ENCODE peak calls at places on chromosomes 7 and 10, in four cellular contexts. D is HepG2, O is Panc1, F is K562. N is an unnamed sample.

GRCh38 chr7:123039269-123039668 is 43.8 kb upstream of the TAS2R16 start:
- DNase-seq in D (no peak), O (no peak), F (no peak), N (no peak)

GRCh38 chr10:6070647-6071046 is 8.5 kb upstream of the IL2RA start:
- DNase-seq in D (no peak), O (no peak), F (no peak), N (no peak)

GRCh38 chr7:157457355-157458253 is 120.8 kb downstream of the DNAJB6 start:
- DNase-seq in D (no peak), O (no peak), F (no peak), N (no peak)

GRCh38 chr7:120987683-120988590 is 574 bp upstream of the CPED1 start:
- DNase-seq in D (peak), O (peak), F (peak), N (peak)

GRCh38 chr10:63554666-63555065 is 33.5 kb downstream of the REEP3 start:
- DNase-seq in D (no peak), O (no peak), F (no peak), N (peak)

GRCh38 chr10:73876971-73877370 is 2.6 kb upstream of the CAMK2G start:
- DNase-seq in D (no peak), O (no peak), F (no peak), N (no peak)

GRCh38 chr7:138033241-138033640 is 31.4 kb upstream of the CREB3L2 start:
- DNase-seq in D (no peak), O (no peak), F (no peak), N (no peak)

GRCh38 chr7:38027884-38028455 is 107.5 kb downstream of the EPDR1 start:
- DNase-seq in D (no peak), O (no peak), F (no peak), N (no peak)

GRCh38 chr7:67631496-67631895 is 634.9 kb downstream of the TYW1 start:
- DNase-seq in D (no peak), O (no peak), F (no peak), N (no peak)

GRCh38 chr7:106504207-106504606 is 156.8 kb downstream of the CCDC71L start:
- DNase-seq in D (no peak), O (no peak), F (no peak), N (no peak)

GRCh38 chr10:5828725-5829124 is 15.5 kb upstream of the GDI2 start:
- DNase-seq in D (no peak), O (no peak), F (no peak), N (no peak)

GRCh38 chr7:27097686-27098492 is 2.1 kb upstream of the HOXA1 start:
- DNase-seq in D (no peak), O (no peak), F (no peak), N (no peak)

GRCh38 chr7:22435105-22435504 is 64.9 kb downstream of the STEAP1B start:
- DNase-seq in D (no peak), O (no peak), F (no peak), N (no peak)

GRCh38 chr10:91590904-91591791 is 41.7 kb downstream of the PPP1R3C start:
- DNase-seq in D (no peak), O (no peak), F (peak), N (no peak)

GRCh38 chr10:28396317-28396716 is 93.5 kb upstream of the MPP7 start:
- DNase-seq in D (no peak), O (no peak), F (no peak), N (no peak)

GRCh38 chr10:130403153-130403890 is 267.1 kb downstream of the GLRX3 start:
- DNase-seq in D (no peak), O (no peak), F (no peak), N (no peak)

GRCh38 chr7:24573554-24574338 is 494 bp downstream of the PALS2 start:
- DNase-seq in D (peak), O (no peak), F (peak), N (no peak)

GRCh38 chr10:133230387-133231195 is 574 bp downstream of the UTF1 start:
- DNase-seq in D (no peak), O (no peak), F (peak), N (no peak)

GRCh38 chr7:36604801-36605200 is 119.5 kb downstream of the AOAH start:
- DNase-seq in D (no peak), O (no peak), F (no peak), N (no peak)

GRCh38 chr7:139893999-139894398 is 64.9 kb downstream of the TBXAS1 start:
- DNase-seq in D (no peak), O (no peak), F (no peak), N (no peak)

GRCh38 chr7:8271960-8272359 is 10.0 kb upstream of the ICA1 start:
- DNase-seq in D (no peak), O (no peak), F (no peak), N (no peak)

GRCh38 chr7:114864278-114864677 is 57.6 kb upstream of the MDFIC start:
- DNase-seq in D (no peak), O (no peak), F (no peak), N (no peak)

GRCh38 chr7:43193905-43194304 is 81.5 kb downstream of the HECW1 start:
- DNase-seq in D (no peak), O (no peak), F (no peak), N (no peak)

GRCh38 chr10:14556285-14556956 is 218.3 kb downstream of the FAM107B start:
- DNase-seq in D (peak), O (no peak), F (peak), N (no peak)

GRCh38 chr10:80509108-80509402 is 28.6 kb upstream of the SH2D4B start:
- DNase-seq in D (no peak), O (no peak), F (no peak), N (no peak)

GRCh38 chr7:73831656-73832579 is 1.1 kb downstream of the CLDN4 start:
- DNase-seq in D (peak), O (no peak), F (no peak), N (peak)

GRCh38 chr10:29619273-29619672 is 15.5 kb downstream of the SVIL start:
- DNase-seq in D (peak), O (no peak), F (no peak), N (no peak)

GRCh38 chr10:71391701-71392100 is 5.0 kb upstream of the CDH23 start:
- DNase-seq in D (no peak), O (no peak), F (no peak), N (no peak)

GRCh38 chr10:25820496-25821415 is 113.3 kb upstream of the MYO3A start:
- DNase-seq in D (no peak), O (no peak), F (no peak), N (no peak)

GRCh38 chr10:97081621-97082235 is 104.0 kb downstream of the SLIT1 start:
- DNase-seq in D (peak), O (peak), F (peak), N (peak)

GRCh38 chr7:149872419-149873073 is 1.2 kb upstream of the ATP6V0E2 start:
- DNase-seq in D (peak), O (peak), F (peak), N (no peak)
- TF ChIP-seq TCF7L2 in D (no peak), O (no peak), F (no peak), N (no peak)

GRCh38 chr10:126022841-126023240 is 126.5 kb downstream of the FANK1 start:
- DNase-seq in D (no peak), O (no peak), F (no peak), N (no peak)

GRCh38 chr10:126016156-126016805 is 119.9 kb downstream of the FANK1 start:
- DNase-seq in D (no peak), O (no peak), F (no peak), N (no peak)

GRCh38 chr10:126016884-126017283 is 120.5 kb downstream of the FANK1 start:
- DNase-seq in D (no peak), O (no peak), F (no peak), N (no peak)

GRCh38 chr10:126017961-126018560 is 121.7 kb downstream of the FANK1 start:
- DNase-seq in D (no peak), O (no peak), F (no peak), N (no peak)

GRCh38 chr10:126021833-126022500 is 125.6 kb downstream of the FANK1 start:
- DNase-seq in D (no peak), O (no peak), F (no peak), N (no peak)
- TF ChIP-seq TCF7L2 in D (no peak), O (no peak), F (no peak), N (no peak)

DNA sequence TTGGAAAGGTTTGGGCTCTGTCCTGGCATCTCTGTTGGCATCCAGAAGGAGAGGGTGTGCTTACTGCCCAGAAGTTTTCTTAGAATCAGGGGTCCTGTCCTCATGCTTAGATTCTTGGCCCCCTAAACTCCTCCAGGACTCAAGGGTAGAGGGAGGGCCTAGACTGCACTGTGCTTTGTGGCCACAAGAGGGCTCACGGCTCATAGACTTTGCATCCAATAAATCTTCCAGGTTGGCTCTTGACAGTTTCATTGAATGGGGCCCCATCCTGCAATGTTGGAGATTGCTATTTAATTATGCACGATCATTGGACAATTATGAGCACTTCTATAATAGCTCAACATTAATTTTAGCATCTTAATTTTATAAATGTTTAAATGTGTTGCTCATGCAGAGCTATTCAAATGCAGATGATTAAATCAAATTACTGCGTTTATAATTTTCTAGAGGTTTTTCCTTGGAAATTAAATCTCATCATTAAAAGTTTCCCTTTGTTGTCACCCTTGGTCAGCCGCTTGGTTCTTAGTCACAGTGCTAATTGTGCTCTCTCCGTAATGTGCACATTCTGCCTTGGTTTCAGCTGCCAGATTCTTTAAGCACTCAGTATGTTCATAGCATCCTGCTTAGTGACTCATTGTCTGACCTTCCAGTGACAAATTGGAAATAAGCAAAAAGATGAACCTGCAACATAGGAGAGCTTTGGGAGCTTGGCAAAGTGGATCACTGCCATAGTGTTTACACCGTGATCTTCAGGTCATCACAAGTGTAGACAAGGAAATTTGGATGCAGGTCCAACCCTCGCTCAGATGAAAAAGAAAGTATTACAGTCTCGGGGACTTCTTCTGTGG is 33.5 kb upstream of the PLPP4 start:
- DNase-seq in D (peak), O (peak), F (peak), N (peak)
- TF ChIP-seq TCF7L2 in D (no peak), O (peak), F (no peak), N (no peak)

DNA sequence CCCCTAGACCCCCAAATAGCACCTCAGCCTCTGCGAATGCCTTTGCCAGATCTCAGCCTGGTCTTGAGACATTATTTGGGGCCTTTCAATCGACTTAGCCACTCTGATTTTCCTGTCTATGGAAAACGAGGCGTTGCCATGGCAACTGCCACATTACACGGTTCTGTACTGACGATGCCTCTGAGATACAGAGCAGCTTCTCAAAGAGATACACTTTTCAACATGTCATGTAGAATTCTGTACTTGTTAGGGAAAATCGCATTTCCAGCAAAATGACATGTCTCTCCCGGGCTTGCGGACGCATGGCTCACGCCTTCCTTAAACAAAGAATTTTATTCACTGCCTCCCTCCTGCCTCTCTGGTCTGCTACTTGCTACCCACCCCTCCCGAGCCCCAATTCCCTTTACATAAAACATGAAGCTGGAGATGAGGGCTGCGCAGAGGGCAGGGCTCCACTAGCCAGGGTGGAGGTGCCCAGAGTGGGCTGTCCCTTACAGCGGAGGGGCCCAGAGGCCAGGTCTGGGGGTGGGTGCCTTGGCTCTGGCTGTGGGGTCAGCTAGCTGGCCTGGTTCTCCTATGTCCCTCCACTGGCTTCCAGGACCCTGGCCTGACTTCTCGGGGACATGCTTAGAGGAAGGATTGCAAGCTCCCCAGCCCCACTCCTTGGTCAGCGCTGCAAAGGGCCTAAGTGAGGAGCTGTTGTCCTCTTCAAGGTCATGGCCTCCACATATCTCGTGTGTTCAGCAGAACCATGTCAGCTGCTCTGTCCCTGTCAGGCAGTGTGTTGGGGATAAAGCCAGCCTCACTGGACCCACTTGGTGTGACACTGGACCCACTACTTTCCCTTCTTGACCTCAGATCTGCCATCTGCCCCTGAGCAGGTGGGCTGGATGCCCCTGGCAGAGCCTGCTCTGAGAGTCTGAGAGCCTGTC is 342.5 kb downstream of the RPS24 start:
- DNase-seq in D (no peak), O (no peak), F (no peak), N (no peak)
- TF ChIP-seq TCF7L2 in D (no peak), O (no peak), F (no peak), N (no peak)

GRCh38 chr7:150342119-150342405 is 633 bp upstream of the RARRES2 start:
- DNase-seq in D (no peak), O (no peak), F (no peak), N (no peak)

GRCh38 chr7:150340024-150340749 is 1.2 kb downstream of the RARRES2 start:
- DNase-seq in D (peak), O (no peak), F (no peak), N (no peak)

GRCh38 chr7:150340875-150341262 is 560 bp downstream of the RARRES2 start:
- DNase-seq in D (no peak), O (no peak), F (no peak), N (no peak)

GRCh38 chr7:150343225-150343624 is 1.8 kb upstream of the RARRES2 start:
- DNase-seq in D (no peak), O (no peak), F (no peak), N (no peak)

GRCh38 chr7:150341263-150342118 is at the start of gene RARRES2:
- DNase-seq in D (peak), O (no peak), F (no peak), N (no peak)
- TF ChIP-seq TCF7L2 in D (no peak), O (no peak), F (no peak), N (no peak)

GRCh38 chr10:59631237-59631636 is 78.4 kb downstream of the SLC16A9 start:
- DNase-seq in D (no peak), O (no peak), F (no peak), N (no peak)

GRCh38 chr10:59635502-59636290 is 74.0 kb downstream of the SLC16A9 start:
- DNase-seq in D (no peak), O (no peak), F (no peak), N (no peak)

GRCh38 chr10:59634102-59634501 is 75.5 kb downstream of the SLC16A9 start:
- DNase-seq in D (no peak), O (no peak), F (no peak), N (no peak)

GRCh38 chr10:59631882-59632281 is 77.8 kb downstream of the SLC16A9 start:
- DNase-seq in D (no peak), O (no peak), F (no peak), N (no peak)

DNA sequence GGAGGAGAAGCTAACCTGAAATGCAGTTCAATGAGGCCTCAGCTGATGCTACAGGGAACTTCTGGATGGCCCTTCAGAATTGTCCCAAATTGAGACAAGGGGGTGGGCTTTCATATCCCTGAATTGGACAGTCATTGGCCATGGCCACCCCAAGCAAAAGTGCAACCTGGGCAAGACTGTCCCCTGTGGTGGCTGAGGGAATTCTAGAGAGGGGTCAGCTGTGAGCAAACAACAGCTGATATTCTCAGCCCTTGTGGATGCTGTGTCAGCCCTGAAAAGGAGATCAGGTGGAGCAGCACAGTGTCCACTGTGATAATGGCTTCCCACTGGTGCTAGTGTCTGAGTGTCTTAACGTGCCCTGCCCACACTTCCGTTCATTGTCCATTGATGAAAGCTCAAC is 76.6 kb downstream of the SLC16A9 start:
- DNase-seq in D (no peak), O (no peak), F (peak), N (no peak)
- TF ChIP-seq TCF7L2 in D (no peak), O (no peak), F (no peak), N (no peak)

N was measured in HCT116.